ENCODE peak calls at places on chromosomes 11 and 22, in five cellular contexts. X, P, C, L and N are unnamed samples.

GRCh38 chr11:132977241-132977640 is 555.1 kb downstream of the OPCML start:
- DNase-seq in X (no peak), P (no peak), C (no peak), L (no peak), N (no peak)

GRCh38 chr22:29710922-29711593 is 8.7 kb upstream of the CABP7 start:
- DNase-seq in X (peak), P (no peak), C (no peak), L (no peak), N (no peak)

GRCh38 chr22:42959472-42960145 is 55.3 kb downstream of the PACSIN2 start:
- DNase-seq in X (no peak), P (no peak), C (no peak), L (no peak), N (no peak)

GRCh38 chr11:71240865-71241691 is 11.3 kb downstream of the SHANK2 start:
- DNase-seq in X (no peak), P (no peak), C (no peak), L (no peak), N (no peak)

GRCh38 chr11:14029971-14030531 is 67.5 kb downstream of the SPON1 start:
- DNase-seq in X (peak), P (no peak), C (no peak), L (no peak), N (no peak)

GRCh38 chr11:47004595-47005033 is 68.1 kb downstream of the CSTPP1 start:
- DNase-seq in X (peak), P (no peak), C (no peak), L (no peak), N (no peak)

GRCh38 chr11:65266210-65266609 is 4.4 kb downstream of the POLA2 start:
- DNase-seq in X (no peak), P (no peak), C (no peak), L (no peak), N (no peak)

GRCh38 chr11:4606231-4607015 is 1.6 kb downstream of the TRIM68 start:
- DNase-seq in X (no peak), P (no peak), C (no peak), L (no peak), N (no peak)

GRCh38 chr11:115580927-115581680 is 76.9 kb upstream of the CADM1 start:
- DNase-seq in X (peak), P (no peak), C (no peak), L (no peak), N (no peak)

GRCh38 chr22:37044634-37045625 is 6.6 kb upstream of the KCTD17 start:
- DNase-seq in X (no peak), P (no peak), C (no peak), L (peak), N (no peak)

GRCh38 chr11:63243533-63243932 is at the start of gene SLC22A25:
- DNase-seq in X (no peak), P (no peak), C (no peak), L (no peak), N (no peak)

GRCh38 chr22:34281738-34282137 is 361.5 kb upstream of the LARGE1 start:
- DNase-seq in X (no peak), P (no peak), C (no peak), L (no peak), N (no peak)

GRCh38 chr22:39959640-39960447 is at the start of gene TMA7B:
- DNase-seq in X (no peak), P (no peak), C (no peak), L (peak), N (peak)

GRCh38 chr11:61541568-61541967 is 33.0 kb downstream of the LRRC10B start:
- DNase-seq in X (no peak), P (no peak), C (no peak), L (no peak), N (no peak)

GRCh38 chr11:134425816-134426536 is 13.9 kb upstream of the B3GAT1 start:
- DNase-seq in X (no peak), P (no peak), C (no peak), L (no peak), N (no peak)

GRCh38 chr11:108803781-108804180 is 138.9 kb downstream of the DDX10 start:
- DNase-seq in X (no peak), P (no peak), C (no peak), L (no peak), N (no peak)

GRCh38 chr22:19290400-19291217 is 910 bp downstream of the CLTCL1 start:
- DNase-seq in X (peak), P (no peak), C (no peak), L (peak), N (peak)

GRCh38 chr11:27401760-27402316 is 38.8 kb upstream of the CCDC34 start:
- DNase-seq in X (no peak), P (no peak), C (no peak), L (no peak), N (no peak)

GRCh38 chr11:47083913-47084312 is 92.8 kb downstream of the ARFGAP2 start:
- DNase-seq in X (no peak), P (no peak), C (no peak), L (no peak), N (no peak)

GRCh38 chr22:37077802-37078448 is 26.4 kb downstream of the KCTD17 start:
- DNase-seq in X (peak), P (peak), C (peak), L (peak), N (peak)

GRCh38 chr22:19663286-19663815 is 51.0 kb upstream of the SEPTIN5 start:
- DNase-seq in X (peak), P (no peak), C (no peak), L (peak), N (no peak)

GRCh38 chr11:44797886-44798683 is 71.3 kb downstream of the TSPAN18 start:
- DNase-seq in X (no peak), P (no peak), C (no peak), L (no peak), N (no peak)

GRCh38 chr22:31089101-31090100 is 8.3 kb downstream of the SMTN start:
- DNase-seq in X (peak), P (no peak), C (peak), L (peak), N (peak)

GRCh38 chr11:69052343-69053168 is 3.8 kb downstream of the TPCN2 start:
- DNase-seq in X (no peak), P (no peak), C (no peak), L (no peak), N (no peak)

GRCh38 chr11:94519478-94520084 is 7.3 kb downstream of the C11orf97 start:
- DNase-seq in X (no peak), P (no peak), C (no peak), L (no peak), N (no peak)

GRCh38 chr11:116787436-116787785 is 412 bp downstream of the ZPR1 start:
- DNase-seq in X (no peak), P (no peak), C (no peak), L (no peak), N (no peak)

GRCh38 chr22:48968201-48968959 is 859.3 kb downstream of the BRD1 start:
- DNase-seq in X (peak), P (no peak), C (no peak), L (peak), N (peak)

GRCh38 chr11:95108671-95109551 is 19.3 kb downstream of the ENDOD1 start:
- DNase-seq in X (no peak), P (no peak), C (no peak), L (no peak), N (no peak)

GRCh38 chr22:39556970-39557811 is 13.4 kb upstream of the CACNA1I start:
- DNase-seq in X (no peak), P (peak), C (no peak), L (peak), N (peak)

GRCh38 chr11:67642490-67643120 is 3.0 kb upstream of the TBX10 start:
- DNase-seq in X (no peak), P (no peak), C (no peak), L (no peak), N (peak)

GRCh38 chr11:102225689-102226562 is 91.4 kb upstream of the BIRC3 start:
- DNase-seq in X (no peak), P (no peak), C (no peak), L (no peak), N (no peak)

GRCh38 chr11:128467610-128468041 is 119.7 kb downstream of the ETS1 start:
- DNase-seq in X (no peak), P (no peak), C (no peak), L (peak), N (peak)

GRCh38 chr11:61771995-61772455 is 19.6 kb downstream of the MYRF start:
- DNase-seq in X (no peak), P (no peak), C (no peak), L (no peak), N (no peak)

GRCh38 chr11:94857337-94857736 is 89.2 kb downstream of the AMOTL1 start:
- DNase-seq in X (no peak), P (no peak), C (no peak), L (no peak), N (no peak)

GRCh38 chr11:40537734-40538133 is 921.7 kb downstream of the LRRC4C start:
- DNase-seq in X (no peak), P (no peak), C (no peak), L (no peak), N (no peak)

GRCh38 chr22:46028069-46028991 is 51.4 kb upstream of the WNT7B start:
- DNase-seq in X (peak), P (no peak), C (no peak), L (no peak), N (peak)

GRCh38 chr22:44088976-44089570 is 65.0 kb downstream of the PARVB start:
- DNase-seq in X (no peak), P (no peak), C (no peak), L (no peak), N (no peak)